ENCODE peak calls at places on chromosomes 12 and 14, in six cellular contexts. E is ureter, R is NCI-H1105, F is stomach, O is BJ, H is dermis microvascular lymphatic vessel endothelial cell. A is an unnamed sample.

GRCh38 chr14:37443461-37443860 is 151.6 kb downstream of the FOXA1 start:
- DNase-seq in E (no peak), R (no peak), F (no peak), O (peak), H (no peak), A (no peak)

GRCh38 chr12:97941686-97942354 is 479.2 kb downstream of the RMST start:
- DNase-seq in E (no peak), R (no peak), F (no peak), O (no peak), H (no peak), A (no peak)

GRCh38 chr12:113103756-113104450 is 31.7 kb downstream of the RASAL1 start:
- DNase-seq in E (no peak), R (no peak), F (peak), O (no peak), H (no peak), A (peak)

GRCh38 chr12:28191018-28191595 is 851 bp downstream of the CCDC91 start:
- DNase-seq in E (no peak), R (no peak), F (no peak), O (peak), H (no peak), A (no peak)

GRCh38 chr12:112577473-112578334 is 159.0 kb downstream of the PTPN11 start:
- DNase-seq in E (no peak), R (no peak), F (no peak), O (no peak), H (no peak), A (no peak)

GRCh38 chr14:105187935-105188524 is 6.9 kb upstream of the NUDT14 start:
- DNase-seq in E (no peak), R (no peak), F (peak), O (no peak), H (no peak), A (no peak)

GRCh38 chr14:102901633-102902032 is 20.8 kb upstream of the AMN start:
- DNase-seq in E (no peak), R (no peak), F (no peak), O (no peak), H (no peak), A (no peak)

GRCh38 chr12:61629702-61630101 is 630.5 kb upstream of the USP15 start:
- DNase-seq in E (no peak), R (no peak), F (no peak), O (no peak), H (no peak), A (no peak)

GRCh38 chr14:20429801-20430669 is 5.9 kb downstream of the KLHL33 start:
- DNase-seq in E (no peak), R (peak), F (peak), O (no peak), H (no peak), A (no peak)

GRCh38 chr12:16385779-16386646 is 38.6 kb downstream of the MGST1 start:
- DNase-seq in E (peak), R (peak), F (peak), O (peak), H (peak), A (peak)

GRCh38 chr12:74317078-74317581 is 220.5 kb upstream of the ATXN7L3B start:
- DNase-seq in E (no peak), R (peak), F (no peak), O (no peak), H (peak), A (peak)

GRCh38 chr12:2982361-2982760 is 23.2 kb downstream of the TEAD4 start:
- DNase-seq in E (no peak), R (no peak), F (no peak), O (no peak), H (no peak), A (no peak)

GRCh38 chr12:442235-442884 is 17.4 kb upstream of the B4GALNT3 start:
- DNase-seq in E (peak), R (peak), F (peak), O (no peak), H (peak), A (peak)

GRCh38 chr12:6201199-6201608 is 1.0 kb downstream of the CD9 start:
- DNase-seq in E (peak), R (peak), F (no peak), O (no peak), H (no peak), A (peak)

GRCh38 chr14:47790477-47790876 is 115.1 kb upstream of the MDGA2 start:
- DNase-seq in E (no peak), R (no peak), F (no peak), O (no peak), H (no peak), A (no peak)

GRCh38 chr14:26128931-26129674 is 468.7 kb downstream of the NOVA1 start:
- DNase-seq in E (no peak), R (no peak), F (no peak), O (no peak), H (no peak), A (no peak)

GRCh38 chr12:22083167-22083566 is 37.1 kb downstream of the CMAS start:
- DNase-seq in E (no peak), R (peak), F (no peak), O (no peak), H (peak), A (peak)

GRCh38 chr12:76043377-76043776 is 11.8 kb upstream of the PHLDA1 start:
- DNase-seq in E (no peak), R (no peak), F (no peak), O (no peak), H (no peak), A (no peak)

GRCh38 chr12:92539966-92540791 is 162.6 kb upstream of the PLEKHG7 start:
- DNase-seq in E (no peak), R (no peak), F (no peak), O (no peak), H (peak), A (peak)

GRCh38 chr14:80388980-80389711 is 177.8 kb upstream of the DIO2 start:
- DNase-seq in E (no peak), R (no peak), F (no peak), O (peak), H (no peak), A (no peak)